ENCODE peak calls at places on chromosomes 5 and 9, in ten cellular contexts. D is WTC11, R is endothelial cell of umbilical vein, B is A549, M is K562, V is H1, J is HepG2, C is SK-N-SH, Q is HCT116, Y is GM12878. P is an unnamed sample.

GRCh38 chr9:92980085-92980745 is 32.9 kb downstream of the FGD3 start:
- DNase-seq in D (no peak), M (no peak), R (no peak), C (no peak), Y (no peak), Q (peak; percentile 42), B (no peak), V (no peak), J (no peak), P (no peak)

GRCh38 chr5:120843390-120843980 is 379.4 kb downstream of the PRR16 start:
- DNase-seq in C (no peak), B (no peak), D (no peak), Q (no peak), R (no peak), J (no peak), V (no peak), Y (no peak), M (no peak), P (no peak)

GRCh38 chr9:106993603-106994002 is 130.6 kb downstream of the ZNF462 start:
- DNase-seq in C (no peak), V (no peak), Y (no peak), Q (no peak), B (no peak), R (no peak), M (no peak), J (no peak), D (no peak), P (no peak)

GRCh38 chr5:127092690-127093089 is 19.4 kb upstream of the C5orf63 start:
- DNase-seq in Q (no peak), R (no peak), J (no peak), Y (no peak), B (no peak), C (peak; percentile 36), M (no peak), V (no peak), D (no peak), P (no peak)

GRCh38 chr5:150058480-150059126 is 27.8 kb downstream of the CSF1R start:
- DNase-seq in J (no peak), Y (no peak), D (no peak), V (no peak), B (no peak), Q (no peak), M (peak; percentile 70), C (peak; percentile 57), R (no peak), P (peak; percentile 85)

GRCh38 chr5:168707646-168708300 is 128.6 kb upstream of the PANK3 start:
- DNase-seq in R (no peak), B (no peak), C (no peak), M (no peak), Q (no peak), Y (no peak), V (no peak), J (no peak), D (no peak), P (no peak)

GRCh38 chr9:133041958-133042357 is 11.2 kb downstream of the GTF3C5 start:
- DNase-seq in Y (no peak), B (no peak), M (no peak), D (no peak), Q (no peak), R (no peak), J (no peak), C (no peak), V (no peak), P (no peak)

GRCh38 chr9:135612981-135613910 is 26.1 kb downstream of the GLT6D1 start:
- DNase-seq in Y (no peak), Q (no peak), C (peak; percentile 46), M (no peak), J (no peak), R (no peak), D (no peak), B (no peak), V (no peak), P (no peak)

GRCh38 chr5:14109771-14110170 is 33.4 kb upstream of the TRIO start:
- DNase-seq in M (no peak), J (no peak), Y (no peak), B (no peak), C (no peak), Q (no peak), R (no peak), V (no peak), D (no peak), P (no peak)

GRCh38 chr5:115575167-115576070 is 26.9 kb downstream of the TICAM2 start:
- DNase-seq in Q (no peak), R (peak; percentile 96), B (no peak), V (no peak), Y (no peak), J (peak; percentile 2), M (no peak), D (no peak), C (no peak), P (no peak)

GRCh38 chr9:96222132-96222531 is 79.8 kb downstream of the HSD17B3 start:
- DNase-seq in C (peak; percentile 63), R (no peak), J (no peak), D (peak; percentile 26), Q (no peak), Y (no peak), B (no peak), M (peak; percentile 18), V (no peak), P (peak; percentile 16)

GRCh38 chr9:96217756-96218693 is 84.0 kb downstream of the HSD17B3 start:
- DNase-seq in M (peak; percentile 75), D (peak; percentile 78), Q (no peak), Y (no peak), C (peak; percentile 93), B (peak; percentile 85), V (peak; percentile 95), R (peak; percentile 71), J (peak; percentile 28), P (peak; percentile 81)

GRCh38 chr9:96218821-96219614 is 83.0 kb downstream of the HSD17B3 start:
- DNase-seq in M (no peak), D (peak; percentile 22), V (peak; percentile 53), C (peak; percentile 36), Q (no peak), R (no peak), B (no peak), Y (no peak), J (no peak), P (no peak)

GRCh38 chr9:96217358-96217755 is 84.6 kb downstream of the HSD17B3 start:
- DNase-seq in Q (no peak), V (no peak), Y (no peak), B (no peak), M (no peak), C (peak; percentile 88), D (no peak), J (no peak), R (no peak), P (peak; percentile 9)

DNA sequence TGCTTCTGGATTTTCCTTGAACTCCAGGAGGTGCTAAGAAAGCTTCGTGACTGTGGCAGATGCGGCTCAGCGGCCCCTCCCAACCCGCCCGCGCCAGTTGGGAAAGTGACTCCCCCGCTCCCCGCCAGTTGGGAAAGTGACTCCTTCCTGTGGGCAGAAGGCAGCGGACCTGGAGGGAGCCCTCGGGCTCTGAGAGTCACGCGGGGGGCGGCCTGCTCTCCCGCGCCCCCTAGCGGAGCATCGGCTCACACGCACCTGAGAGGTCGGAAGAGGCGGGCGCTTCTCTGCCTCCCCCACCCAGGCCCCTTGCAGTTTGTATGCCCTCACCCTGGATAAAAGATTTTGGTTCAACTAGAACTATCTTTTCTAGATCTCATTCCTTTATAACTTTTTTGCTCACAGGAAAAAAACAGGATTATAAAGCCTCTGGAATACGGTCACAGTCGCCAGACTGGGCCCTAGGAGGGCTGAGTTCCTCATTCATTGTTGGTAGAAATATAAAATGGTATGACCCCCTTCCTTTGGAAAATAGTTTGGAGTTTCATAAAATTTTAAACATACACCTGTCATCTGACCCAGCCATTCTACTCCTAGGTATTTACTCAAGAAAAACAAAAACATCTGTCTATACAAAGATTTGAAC is 82.2 kb downstream of the HSD17B3 start:
- DNase-seq in J (no peak), C (peak; percentile 55), R (peak; percentile 18), Y (no peak), D (peak; percentile 73), V (peak; percentile 84), B (peak; percentile 31), Q (no peak), M (peak; percentile 39), P (peak; percentile 58)
- TF ChIP-seq CTCF in J (peak; percentile 71), C (peak; percentile 23), R (peak; percentile 68), Y (peak; percentile 36), D (peak; percentile 95), V (peak; percentile 75), B (peak; percentile 49), Q (peak; percentile 69), M (peak; percentile 49), P (peak; percentile 57)

DNA sequence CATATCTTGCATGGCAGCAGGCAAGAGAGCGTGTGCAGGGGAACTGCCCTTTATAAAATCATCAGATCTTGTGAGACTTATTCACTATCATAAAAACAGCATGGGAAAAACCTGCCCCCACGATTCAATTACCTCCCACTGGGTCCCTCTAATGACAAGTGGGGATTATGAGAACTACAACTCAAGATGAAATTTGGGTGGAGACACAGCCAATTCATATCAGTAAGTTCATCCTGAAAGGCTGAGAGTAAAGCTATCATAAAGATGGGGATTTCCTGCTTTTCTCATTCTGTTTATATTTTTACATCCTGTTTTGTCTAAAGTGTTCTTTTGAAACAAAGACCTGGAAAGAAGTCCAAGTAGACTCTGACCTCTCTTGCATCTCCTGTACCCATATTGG is 28.9 kb upstream of the IL33 start:
- DNase-seq in V (no peak), J (no peak), Q (no peak), B (no peak), R (peak; percentile 79), M (no peak), D (no peak), Y (no peak), C (no peak), P (no peak)
- TF ChIP-seq MAX in V (no peak), J (no peak), Q (no peak), B (no peak), R (no peak), M (no peak), D (no peak), Y (no peak), C (no peak), P (no peak)

GRCh38 chr9:126894052-126894603 is 20.5 kb upstream of the RALGPS1 start:
- DNase-seq in D (no peak), J (no peak), B (no peak), C (no peak), R (no peak), M (no peak), V (no peak), Q (no peak), Y (no peak), P (no peak)

GRCh38 chr9:126891676-126892075 is 22.9 kb upstream of the RALGPS1 start:
- DNase-seq in J (no peak), R (no peak), M (no peak), Q (no peak), C (no peak), D (no peak), Y (no peak), B (no peak), V (no peak), P (no peak)

GRCh38 chr9:126893079-126893478 is 21.5 kb upstream of the RALGPS1 start:
- DNase-seq in R (no peak), Q (peak; percentile 8), B (no peak), Y (no peak), D (no peak), C (no peak), M (peak; percentile 36), J (peak; percentile 25), V (no peak), P (peak; percentile 23)
- TF ChIP-seq CTCF in R (no peak), Q (peak; percentile 74), B (peak; percentile 38), Y (no peak), D (no peak), C (peak; percentile 44), M (peak; percentile 65), J (peak; percentile 67), V (peak; percentile 67), P (peak; percentile 16)

DNA sequence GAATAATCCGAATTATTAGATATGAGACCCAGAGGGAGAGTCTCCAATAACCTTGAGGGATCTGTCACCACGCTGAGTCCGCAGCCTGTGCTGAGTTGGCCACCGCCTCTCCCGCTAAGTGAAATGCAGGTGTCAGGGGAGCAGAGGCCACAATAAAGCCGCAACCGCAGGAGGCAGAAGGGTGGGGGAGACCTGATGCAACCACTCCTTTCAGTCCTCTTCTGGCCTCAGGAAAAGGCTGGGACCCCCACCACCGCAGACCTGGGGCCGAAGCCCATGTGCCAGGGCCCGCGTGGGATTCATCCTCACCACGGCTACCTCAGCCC is 562 bp downstream of the MAP1B start:
- DNase-seq in Q (no peak), B (peak; percentile 35), C (no peak), M (peak; percentile 78), V (peak; percentile 74), J (no peak), D (peak; percentile 38), Y (no peak), R (peak; percentile 31), P (peak; percentile 63)
- TF ChIP-seq MAX in Q (no peak), B (no peak), C (no peak), M (no peak), V (no peak), J (no peak), D (no peak), Y (no peak), R (no peak), P (no peak)